ENCODE peak calls at places on chromosomes 12 and 14, in five cellular contexts. F, U, M, R and Y are unnamed samples.

GRCh38 chr14:22505751-22506710 is 83.0 kb downstream of the DAD1 start:
- DNase-seq in R (no peak), M (no peak), F (no peak), U (no peak), Y (no peak)

GRCh38 chr14:74400328-74400727 is 25.7 kb downstream of the SYNDIG1L start:
- DNase-seq in M (no peak), U (no peak), R (no peak), F (no peak), Y (peak; percentile 58)

GRCh38 chr14:95318870-95319311 is 817 bp downstream of the CLMN start:
- DNase-seq in U (no peak), R (no peak), M (no peak), F (no peak), Y (no peak)

GRCh38 chr12:79358716-79359341 is 331.9 kb downstream of the PAWR start:
- DNase-seq in M (peak; percentile 47), F (no peak), R (no peak), U (no peak), Y (no peak)

GRCh38 chr12:99916555-99916954 is 68.2 kb downstream of the ANKS1B start:
- DNase-seq in R (no peak), U (no peak), F (no peak), M (no peak), Y (no peak)

GRCh38 chr12:31644536-31644935 is 15.0 kb upstream of the ETFBKMT start:
- DNase-seq in M (no peak), U (no peak), F (no peak), R (no peak), Y (no peak)

GRCh38 chr12:131140697-131141096 is 187.0 kb downstream of the ADGRD1 start:
- DNase-seq in M (no peak), F (no peak), U (no peak), R (no peak), Y (no peak)

GRCh38 chr12:77032406-77032805 is 33.0 kb downstream of the E2F7 start:
- DNase-seq in U (no peak), F (peak; percentile 85), M (peak; percentile 54), R (no peak), Y (no peak)

GRCh38 chr14:94345344-94346072 is 22.4 kb upstream of the SERPINA6 start:
- DNase-seq in R (no peak), U (no peak), M (peak; percentile 86), F (peak; percentile 85), Y (no peak)

GRCh38 chr12:74816398-74817175 is 279.0 kb downstream of the ATXN7L3B start:
- DNase-seq in M (no peak), F (no peak), R (no peak), U (no peak), Y (peak; percentile 46)

GRCh38 chr14:94367347-94367746 is 21.1 kb downstream of the SERPINA1 start:
- DNase-seq in F (no peak), R (no peak), M (no peak), U (no peak), Y (no peak)

GRCh38 chr12:57216931-57217871 is 607 bp downstream of the NXPH4 start:
- DNase-seq in R (peak; percentile 6), F (no peak), U (no peak), M (no peak), Y (no peak)

GRCh38 chr14:46782281-46782680 is 130.7 kb upstream of the RPL10L start:
- DNase-seq in U (no peak), R (no peak), F (no peak), M (no peak), Y (no peak)

GRCh38 chr12:118714500-118714899 is 266.8 kb upstream of the SRRM4 start:
- DNase-seq in U (no peak), R (no peak), M (no peak), F (no peak), Y (no peak)

GRCh38 chr14:100898465-100898864 is 5.1 kb downstream of the RTL1 start:
- DNase-seq in F (no peak), U (no peak), R (no peak), M (no peak), Y (no peak)

GRCh38 chr12:4141344-4142270 is 132.0 kb upstream of the CCND2 start:
- DNase-seq in F (no peak), M (no peak), R (no peak), U (no peak), Y (peak; percentile 52)

GRCh38 chr12:25269701-25270100 is 19.0 kb upstream of the KRAS start:
- DNase-seq in U (peak; percentile 56), M (no peak), R (no peak), F (no peak), Y (peak; percentile 84)

GRCh38 chr12:5377997-5378596 is 53.8 kb upstream of the NTF3 start:
- DNase-seq in F (peak; percentile 14), U (no peak), R (no peak), M (no peak), Y (no peak)

GRCh38 chr12:53825246-53826081 is 73.7 kb upstream of the CISTR start:
- DNase-seq in R (no peak), U (no peak), M (no peak), F (no peak), Y (no peak)

GRCh38 chr12:120761581-120761980 is 36.0 kb downstream of the ACADS start:
- DNase-seq in R (no peak), F (no peak), M (peak; percentile 83), U (no peak), Y (no peak)

GRCh38 chr12:123264642-123265041 is 7.0 kb downstream of the CDK2AP1 start:
- DNase-seq in M (no peak), R (no peak), F (no peak), U (no peak), Y (peak; percentile 65)